ENCODE peak calls at places on chromosomes 13 and 19, in ten cellular contexts. One of them, this sample, is unnamed.

GRCh38 chr13:95115525-95115924 is 185.7 kb downstream of the ABCC4 start:
- DNase-seq in breast epithelium: no peak
- DNase-seq in cardiac muscle cell: no peak
- DNase-seq in mammary epithelial cell: peak
- DNase-seq in CD8-positive, alpha-beta T cell: no peak
- DNase-seq in AG10803: no peak
- DNase-seq in AG04450: no peak
- DNase-seq in heart left ventricle: no peak
- DNase-seq in PC-3: peak
- DNase-seq in astrocyte of the spinal cord: no peak
- DNase-seq in this sample: no peak

GRCh38 chr19:15091918-15092753 is 10.1 kb downstream of the OR1I1 start:
- DNase-seq in astrocyte of the spinal cord: peak
- DNase-seq in CD8-positive, alpha-beta T cell: peak
- DNase-seq in mammary epithelial cell: peak
- DNase-seq in PC-3: peak
- DNase-seq in cardiac muscle cell: peak
- DNase-seq in AG04450: peak
- DNase-seq in heart left ventricle: peak
- DNase-seq in breast epithelium: no peak
- DNase-seq in AG10803: peak
- DNase-seq in this sample: peak

GRCh38 chr13:103539265-103539664 is 473.0 kb upstream of the SLC10A2 start:
- DNase-seq in cardiac muscle cell: no peak
- DNase-seq in astrocyte of the spinal cord: no peak
- DNase-seq in CD8-positive, alpha-beta T cell: no peak
- DNase-seq in PC-3: no peak
- DNase-seq in AG04450: no peak
- DNase-seq in AG10803: no peak
- DNase-seq in heart left ventricle: peak
- DNase-seq in mammary epithelial cell: no peak
- DNase-seq in breast epithelium: no peak
- DNase-seq in this sample: no peak

GRCh38 chr13:74966814-74967213 is 515.2 kb downstream of the TBC1D4 start:
- DNase-seq in CD8-positive, alpha-beta T cell: no peak
- DNase-seq in heart left ventricle: peak
- DNase-seq in PC-3: no peak
- DNase-seq in AG04450: no peak
- DNase-seq in astrocyte of the spinal cord: peak
- DNase-seq in cardiac muscle cell: peak
- DNase-seq in mammary epithelial cell: no peak
- DNase-seq in AG10803: peak
- DNase-seq in breast epithelium: no peak
- DNase-seq in this sample: peak

GRCh38 chr13:51659276-51660127 is 75.2 kb downstream of the WDFY2 start:
- DNase-seq in mammary epithelial cell: no peak
- DNase-seq in CD8-positive, alpha-beta T cell: no peak
- DNase-seq in AG04450: no peak
- DNase-seq in AG10803: peak
- DNase-seq in cardiac muscle cell: peak
- DNase-seq in PC-3: no peak
- DNase-seq in breast epithelium: no peak
- DNase-seq in astrocyte of the spinal cord: no peak
- DNase-seq in heart left ventricle: no peak
- DNase-seq in this sample: no peak

GRCh38 chr19:51325161-51325979 is 13.9 kb downstream of the IGLON5 start:
- DNase-seq in CD8-positive, alpha-beta T cell: no peak
- DNase-seq in cardiac muscle cell: no peak
- DNase-seq in AG04450: no peak
- DNase-seq in mammary epithelial cell: no peak
- DNase-seq in breast epithelium: no peak
- DNase-seq in astrocyte of the spinal cord: no peak
- DNase-seq in PC-3: no peak
- DNase-seq in heart left ventricle: no peak
- DNase-seq in AG10803: no peak
- DNase-seq in this sample: no peak

GRCh38 chr13:109144693-109145437 is 515.5 kb downstream of the MYO16 start:
- DNase-seq in mammary epithelial cell: peak
- DNase-seq in cardiac muscle cell: no peak
- DNase-seq in PC-3: no peak
- DNase-seq in heart left ventricle: no peak
- DNase-seq in breast epithelium: no peak
- DNase-seq in astrocyte of the spinal cord: no peak
- DNase-seq in CD8-positive, alpha-beta T cell: no peak
- DNase-seq in AG04450: no peak
- DNase-seq in AG10803: peak
- DNase-seq in this sample: peak

GRCh38 chr13:78650725-78651083 is 8.3 kb downstream of the OBI1 start:
- DNase-seq in heart left ventricle: no peak
- DNase-seq in AG10803: no peak
- DNase-seq in CD8-positive, alpha-beta T cell: no peak
- DNase-seq in mammary epithelial cell: no peak
- DNase-seq in AG04450: no peak
- DNase-seq in PC-3: no peak
- DNase-seq in breast epithelium: no peak
- DNase-seq in cardiac muscle cell: no peak
- DNase-seq in astrocyte of the spinal cord: no peak
- DNase-seq in this sample: no peak

GRCh38 chr19:35153701-35154534 is 617 bp upstream of the FXYD5 start:
- DNase-seq in AG10803: peak
- DNase-seq in PC-3: peak
- DNase-seq in astrocyte of the spinal cord: no peak
- DNase-seq in AG04450: no peak
- DNase-seq in mammary epithelial cell: no peak
- DNase-seq in breast epithelium: no peak
- DNase-seq in cardiac muscle cell: peak
- DNase-seq in heart left ventricle: peak
- DNase-seq in CD8-positive, alpha-beta T cell: peak
- DNase-seq in this sample: peak

GRCh38 chr13:73162912-73163911 is 104.4 kb downstream of the KLF5 start:
- DNase-seq in AG04450: no peak
- DNase-seq in mammary epithelial cell: peak
- DNase-seq in astrocyte of the spinal cord: no peak
- DNase-seq in breast epithelium: no peak
- DNase-seq in heart left ventricle: no peak
- DNase-seq in PC-3: peak
- DNase-seq in cardiac muscle cell: no peak
- DNase-seq in CD8-positive, alpha-beta T cell: no peak
- DNase-seq in AG10803: no peak
- DNase-seq in this sample: no peak

GRCh38 chr13:23919006-23919405 is 21.7 kb upstream of the C1QTNF9B start:
- DNase-seq in astrocyte of the spinal cord: no peak
- DNase-seq in CD8-positive, alpha-beta T cell: no peak
- DNase-seq in mammary epithelial cell: no peak
- DNase-seq in AG04450: no peak
- DNase-seq in breast epithelium: no peak
- DNase-seq in AG10803: no peak
- DNase-seq in heart left ventricle: no peak
- DNase-seq in cardiac muscle cell: no peak
- DNase-seq in PC-3: no peak
- DNase-seq in this sample: no peak

GRCh38 chr19:46624958-46625661 is at the start of gene PTGIR:
- DNase-seq in astrocyte of the spinal cord: peak
- DNase-seq in CD8-positive, alpha-beta T cell: no peak
- DNase-seq in mammary epithelial cell: no peak
- DNase-seq in AG04450: no peak
- DNase-seq in heart left ventricle: peak
- DNase-seq in AG10803: peak
- DNase-seq in cardiac muscle cell: peak
- DNase-seq in PC-3: no peak
- DNase-seq in breast epithelium: no peak
- DNase-seq in this sample: peak

GRCh38 chr13:66312312-66313087 is 917.6 kb downstream of the PCDH9 start:
- DNase-seq in PC-3: peak
- DNase-seq in AG10803: peak
- DNase-seq in mammary epithelial cell: no peak
- DNase-seq in heart left ventricle: no peak
- DNase-seq in cardiac muscle cell: peak
- DNase-seq in CD8-positive, alpha-beta T cell: no peak
- DNase-seq in astrocyte of the spinal cord: peak
- DNase-seq in AG04450: peak
- DNase-seq in breast epithelium: no peak
- DNase-seq in this sample: peak

GRCh38 chr19:35451278-35452096 is 3.4 kb downstream of the FFAR2 start:
- DNase-seq in AG10803: no peak
- DNase-seq in AG04450: no peak
- DNase-seq in CD8-positive, alpha-beta T cell: no peak
- DNase-seq in cardiac muscle cell: no peak
- DNase-seq in astrocyte of the spinal cord: no peak
- DNase-seq in heart left ventricle: no peak
- DNase-seq in breast epithelium: no peak
- DNase-seq in mammary epithelial cell: no peak
- DNase-seq in PC-3: no peak
- DNase-seq in this sample: no peak

GRCh38 chr19:50449236-50449899 is 16.7 kb downstream of the MYBPC2 start:
- DNase-seq in AG04450: no peak
- DNase-seq in mammary epithelial cell: no peak
- DNase-seq in CD8-positive, alpha-beta T cell: no peak
- DNase-seq in heart left ventricle: no peak
- DNase-seq in astrocyte of the spinal cord: no peak
- DNase-seq in PC-3: peak
- DNase-seq in cardiac muscle cell: no peak
- DNase-seq in AG10803: no peak
- DNase-seq in breast epithelium: no peak
- DNase-seq in this sample: no peak

GRCh38 chr13:46166947-46167610 is 14.9 kb downstream of the LCP1 start:
- DNase-seq in cardiac muscle cell: no peak
- DNase-seq in mammary epithelial cell: no peak
- DNase-seq in AG10803: no peak
- DNase-seq in PC-3: no peak
- DNase-seq in AG04450: no peak
- DNase-seq in astrocyte of the spinal cord: no peak
- DNase-seq in CD8-positive, alpha-beta T cell: no peak
- DNase-seq in breast epithelium: no peak
- DNase-seq in heart left ventricle: no peak
- DNase-seq in this sample: peak

GRCh38 chr19:49949735-49950589 is 11.0 kb downstream of the SIGLEC11 start:
- DNase-seq in heart left ventricle: no peak
- DNase-seq in mammary epithelial cell: no peak
- DNase-seq in CD8-positive, alpha-beta T cell: no peak
- DNase-seq in breast epithelium: no peak
- DNase-seq in AG10803: no peak
- DNase-seq in cardiac muscle cell: no peak
- DNase-seq in PC-3: peak
- DNase-seq in AG04450: no peak
- DNase-seq in astrocyte of the spinal cord: no peak
- DNase-seq in this sample: no peak

GRCh38 chr13:34372581-34372980 is 554.6 kb downstream of the RFC3 start:
- DNase-seq in breast epithelium: no peak
- DNase-seq in cardiac muscle cell: no peak
- DNase-seq in PC-3: peak
- DNase-seq in mammary epithelial cell: peak
- DNase-seq in CD8-positive, alpha-beta T cell: no peak
- DNase-seq in AG10803: no peak
- DNase-seq in astrocyte of the spinal cord: no peak
- DNase-seq in heart left ventricle: no peak
- DNase-seq in AG04450: no peak
- DNase-seq in this sample: no peak

GRCh38 chr13:37863708-37864107 is 5.9 kb downstream of the TRPC4 start:
- DNase-seq in CD8-positive, alpha-beta T cell: no peak
- DNase-seq in mammary epithelial cell: no peak
- DNase-seq in breast epithelium: no peak
- DNase-seq in heart left ventricle: no peak
- DNase-seq in AG04450: no peak
- DNase-seq in AG10803: no peak
- DNase-seq in astrocyte of the spinal cord: no peak
- DNase-seq in PC-3: no peak
- DNase-seq in cardiac muscle cell: no peak
- DNase-seq in this sample: no peak

GRCh38 chr19:56076413-56076998 is 44.6 kb downstream of the ZNF787 start:
- DNase-seq in breast epithelium: no peak
- DNase-seq in astrocyte of the spinal cord: peak
- DNase-seq in CD8-positive, alpha-beta T cell: peak
- DNase-seq in AG10803: peak
- DNase-seq in mammary epithelial cell: peak
- DNase-seq in PC-3: peak
- DNase-seq in cardiac muscle cell: peak
- DNase-seq in heart left ventricle: peak
- DNase-seq in AG04450: peak
- DNase-seq in this sample: peak

GRCh38 chr13:24027494-24027893 is 130.2 kb upstream of the C1QTNF9B start:
- DNase-seq in heart left ventricle: no peak
- DNase-seq in breast epithelium: no peak
- DNase-seq in AG04450: no peak
- DNase-seq in AG10803: no peak
- DNase-seq in CD8-positive, alpha-beta T cell: no peak
- DNase-seq in mammary epithelial cell: no peak
- DNase-seq in cardiac muscle cell: no peak
- DNase-seq in PC-3: no peak
- DNase-seq in astrocyte of the spinal cord: no peak
- DNase-seq in this sample: no peak

GRCh38 chr13:40488869-40489391 is 177.5 kb downstream of the FOXO1 start:
- DNase-seq in CD8-positive, alpha-beta T cell: no peak
- DNase-seq in heart left ventricle: no peak
- DNase-seq in breast epithelium: no peak
- DNase-seq in PC-3: no peak
- DNase-seq in AG10803: no peak
- DNase-seq in mammary epithelial cell: no peak
- DNase-seq in astrocyte of the spinal cord: no peak
- DNase-seq in cardiac muscle cell: no peak
- DNase-seq in AG04450: no peak
- DNase-seq in this sample: no peak
- H3K4me3 ChIP-seq in CD8-positive, alpha-beta T cell: no peak
- H3K4me3 ChIP-seq in heart left ventricle: no peak
- H3K4me3 ChIP-seq in breast epithelium: no peak
- H3K4me3 ChIP-seq in PC-3: no peak
- H3K4me3 ChIP-seq in AG10803: no peak
- H3K4me3 ChIP-seq in mammary epithelial cell: no peak
- H3K4me3 ChIP-seq in astrocyte of the spinal cord: no peak
- H3K4me3 ChIP-seq in cardiac muscle cell: no peak
- H3K4me3 ChIP-seq in AG04450: no peak
- H3K4me3 ChIP-seq in this sample: no peak

GRCh38 chr13:99007414-99007986 is 29.6 kb upstream of the DOCK9 start:
- DNase-seq in astrocyte of the spinal cord: no peak
- DNase-seq in breast epithelium: no peak
- DNase-seq in mammary epithelial cell: no peak
- DNase-seq in heart left ventricle: no peak
- DNase-seq in AG10803: no peak
- DNase-seq in cardiac muscle cell: peak
- DNase-seq in AG04450: no peak
- DNase-seq in CD8-positive, alpha-beta T cell: no peak
- DNase-seq in PC-3: no peak
- DNase-seq in this sample: no peak
- TF ChIP-seq CTCF in astrocyte of the spinal cord: no peak
- TF ChIP-seq CTCF in breast epithelium: no peak
- TF ChIP-seq CTCF in mammary epithelial cell: no peak
- TF ChIP-seq CTCF in heart left ventricle: no peak
- TF ChIP-seq CTCF in AG10803: no peak
- TF ChIP-seq CTCF in cardiac muscle cell: no peak
- TF ChIP-seq CTCF in AG04450: no peak
- TF ChIP-seq CTCF in CD8-positive, alpha-beta T cell: no peak
- TF ChIP-seq CTCF in PC-3: no peak
- TF ChIP-seq CTCF in this sample: no peak

GRCh38 chr19:41784337-41785239 is 11.8 kb upstream of the CEACAM3 start:
- DNase-seq in CD8-positive, alpha-beta T cell: no peak
- DNase-seq in cardiac muscle cell: no peak
- DNase-seq in astrocyte of the spinal cord: no peak
- DNase-seq in PC-3: no peak
- DNase-seq in heart left ventricle: no peak
- DNase-seq in AG04450: no peak
- DNase-seq in AG10803: no peak
- DNase-seq in breast epithelium: no peak
- DNase-seq in mammary epithelial cell: no peak
- DNase-seq in this sample: no peak
- H3K4me3 ChIP-seq in CD8-positive, alpha-beta T cell: no peak
- H3K4me3 ChIP-seq in cardiac muscle cell: no peak
- H3K4me3 ChIP-seq in astrocyte of the spinal cord: no peak
- H3K4me3 ChIP-seq in PC-3: no peak
- H3K4me3 ChIP-seq in heart left ventricle: no peak
- H3K4me3 ChIP-seq in AG04450: no peak
- H3K4me3 ChIP-seq in AG10803: no peak
- H3K4me3 ChIP-seq in breast epithelium: no peak
- H3K4me3 ChIP-seq in mammary epithelial cell: no peak
- H3K4me3 ChIP-seq in this sample: no peak

GRCh38 chr19:21256722-21257121 is 72.5 kb downstream of the ZNF708 start:
- DNase-seq in breast epithelium: no peak
- DNase-seq in AG10803: peak
- DNase-seq in astrocyte of the spinal cord: no peak
- DNase-seq in CD8-positive, alpha-beta T cell: no peak
- DNase-seq in mammary epithelial cell: peak
- DNase-seq in heart left ventricle: no peak
- DNase-seq in PC-3: no peak
- DNase-seq in cardiac muscle cell: peak
- DNase-seq in AG04450: no peak
- DNase-seq in this sample: peak
- TF ChIP-seq CTCF in breast epithelium: peak
- TF ChIP-seq CTCF in AG10803: no peak
- TF ChIP-seq CTCF in astrocyte of the spinal cord: no peak
- TF ChIP-seq CTCF in CD8-positive, alpha-beta T cell: no peak
- TF ChIP-seq CTCF in mammary epithelial cell: peak
- TF ChIP-seq CTCF in heart left ventricle: no peak
- TF ChIP-seq CTCF in PC-3: no peak
- TF ChIP-seq CTCF in cardiac muscle cell: peak
- TF ChIP-seq CTCF in AG04450: peak
- TF ChIP-seq CTCF in this sample: peak

This sample was measured in fibroblast of villous mesenchyme.